ENCODE peak calls at places on chromosome 3, in four cellular contexts. T, W, M and Y are unnamed samples.

GRCh38 chr3:10317311-10317960 is 3.5 kb downstream of the SEC13 start:
- DNase-seq in T (no peak), W (no peak), M (no peak), Y (no peak)

GRCh38 chr3:133998691-133999241 is 31.0 kb downstream of the SLCO2A1 start:
- DNase-seq in T (no peak), W (no peak), M (no peak), Y (no peak)

GRCh38 chr3:162270059-162270458 is 773.5 kb downstream of the OTOL1 start:
- DNase-seq in T (no peak), W (no peak), M (no peak), Y (no peak)

GRCh38 chr3:23748398-23749110 is 57.2 kb upstream of the UBE2E1 start:
- DNase-seq in T (no peak), W (peak), M (no peak), Y (no peak)

GRCh38 chr3:63900459-63900858 is 11.7 kb downstream of the SCAANT1 start:
- DNase-seq in T (no peak), W (no peak), M (no peak), Y (no peak)

GRCh38 chr3:16216373-16216935 is 42.0 kb downstream of the GALNT15 start:
- DNase-seq in T (no peak), W (no peak), M (no peak), Y (no peak)

GRCh38 chr3:178436773-178437172 is 99.5 kb upstream of the KCNMB2 start:
- DNase-seq in T (peak), W (peak), M (no peak), Y (no peak)

GRCh38 chr3:57910988-57911387 is 97.2 kb upstream of the FLNB start:
- DNase-seq in T (peak), W (peak), M (no peak), Y (no peak)

GRCh38 chr3:95460274-95460673 is 1354.1 kb upstream of the EPHA6 start:
- DNase-seq in T (no peak), W (no peak), M (peak), Y (no peak)

GRCh38 chr3:99686955-99687612 is 48.7 kb downstream of the COL8A1 start:
- DNase-seq in T (peak), W (peak), M (peak), Y (peak)

GRCh38 chr3:117512975-117513374 is 803.4 kb downstream of the TUSC7 start:
- DNase-seq in T (no peak), W (no peak), M (no peak), Y (no peak)

GRCh38 chr3:46860381-46861292 is 2.6 kb downstream of the MYL3 start:
- DNase-seq in T (no peak), W (peak), M (peak), Y (peak)

DNA sequence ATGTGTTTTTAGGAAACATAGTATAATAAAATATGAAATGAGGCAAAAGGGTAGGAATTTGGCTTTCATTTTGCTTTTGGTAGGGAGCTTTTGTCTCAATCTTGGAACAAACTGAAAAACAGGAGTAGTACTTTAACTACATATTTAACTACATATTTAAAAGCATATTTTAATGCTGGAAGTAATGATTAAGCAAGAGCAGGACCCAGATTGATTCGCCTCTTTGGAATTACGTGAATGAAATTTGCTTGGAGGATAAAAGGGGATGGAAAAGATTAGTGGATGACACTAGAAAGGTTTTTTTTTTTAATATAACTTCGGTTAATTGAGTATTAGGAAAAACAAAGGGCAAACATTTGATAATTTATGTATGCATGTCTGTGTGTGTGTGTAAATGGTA is 11.2 kb upstream of the TMEM212 start:
- DNase-seq in T (no peak), W (no peak), M (no peak), Y (no peak)
- TF ChIP-seq CTCF in T (no peak), W (no peak), M (no peak), Y (no peak)

GRCh38 chr3:71671176-71671845 is 53.9 kb downstream of the EIF4E3 start:
- DNase-seq in T (no peak), W (no peak), M (no peak), Y (no peak)
- TF ChIP-seq CTCF in T (no peak), W (no peak), M (no peak), Y (no peak)

GRCh38 chr3:167406876-167407492 is 26.9 kb upstream of the ZBBX start:
- DNase-seq in T (peak), W (peak), M (no peak), Y (peak)
- TF ChIP-seq CTCF in T (peak), W (peak), M (peak), Y (peak)

GRCh38 chr3:30567139-30567753 is 39.2 kb upstream of the TGFBR2 start:
- DNase-seq in T (no peak), W (no peak), M (no peak), Y (no peak)
- TF ChIP-seq CTCF in T (no peak), W (no peak), M (peak), Y (no peak)

GRCh38 chr3:144843099-144843498 is 871.5 kb downstream of the DIPK2A start:
- DNase-seq in T (no peak), W (no peak), M (no peak), Y (no peak)
- TF ChIP-seq CTCF in T (peak), W (no peak), M (no peak), Y (no peak)

GRCh38 chr3:41450416-41451231 is 251.3 kb downstream of the CTNNB1 start:
- DNase-seq in T (peak), W (no peak), M (no peak), Y (no peak)
- TF ChIP-seq CTCF in T (peak), W (no peak), M (peak), Y (no peak)

GRCh38 chr3:112742934-112743333 is 102.0 kb upstream of the CCDC80 start:
- DNase-seq in T (no peak), W (no peak), M (no peak), Y (no peak)

GRCh38 chr3:112740800-112741199 is 99.9 kb upstream of the CCDC80 start:
- DNase-seq in T (no peak), W (no peak), M (no peak), Y (no peak)

GRCh38 chr3:112744068-112744467 is 102.6 kb downstream of the CD200R1L start:
- DNase-seq in T (no peak), W (no peak), M (no peak), Y (no peak)

GRCh38 chr3:112739252-112739945 is 98.5 kb upstream of the CCDC80 start:
- DNase-seq in T (no peak), W (no peak), M (no peak), Y (no peak)

DNA sequence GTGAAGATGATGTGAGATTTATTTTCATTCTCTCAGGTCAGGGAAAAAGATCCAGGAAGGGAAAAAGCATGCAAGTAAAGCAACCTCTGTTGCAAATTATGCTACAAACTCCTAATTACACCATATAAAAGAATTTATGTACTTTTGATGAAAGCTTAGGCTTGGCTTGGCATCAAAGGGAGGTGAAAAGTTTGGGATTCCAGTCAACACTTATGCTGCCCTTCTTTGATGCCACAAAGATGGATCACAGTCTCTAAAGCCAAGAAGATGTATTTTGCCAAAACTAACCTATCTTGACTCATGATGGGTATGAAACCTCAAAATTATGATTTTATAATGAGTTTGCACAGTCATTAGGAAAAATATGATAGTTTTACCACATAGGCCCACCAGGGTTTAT is 101.0 kb upstream of the CCDC80 start:
- DNase-seq in T (no peak), W (no peak), M (no peak), Y (no peak)
- TF ChIP-seq CTCF in T (no peak), W (no peak), M (no peak), Y (no peak)

DNA sequence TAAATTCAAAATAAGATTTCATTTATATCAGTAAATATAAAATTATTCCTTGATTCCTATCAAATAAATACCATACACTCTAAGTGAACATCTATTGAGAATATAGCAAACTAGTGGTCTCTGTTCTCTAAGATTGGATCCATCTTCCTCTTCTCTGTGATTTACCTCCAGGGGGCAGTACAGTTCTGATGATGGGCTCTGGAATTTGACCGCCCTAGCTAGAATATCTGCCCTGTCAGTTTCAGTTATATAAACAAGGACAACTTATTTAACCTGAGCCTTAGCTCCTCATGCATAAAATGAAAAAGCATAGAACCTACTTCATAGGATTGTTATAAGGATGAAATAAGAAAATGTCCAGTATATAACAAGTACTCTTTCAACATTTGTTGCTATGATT is 171.1 kb upstream of the CCDC54 start:
- DNase-seq in T (peak), W (peak), M (no peak), Y (peak)
- TF ChIP-seq CTCF in T (peak), W (peak), M (peak), Y (peak)